ENCODE peak calls at places on chromosomes 4 and X, in nine cellular contexts. O is KG1; T is NCI-H1092; I is stimulated activated CD4-positive, alpha-beta T cell treated with anti-CD3 and anti-CD28 coated beads, Interleukin-12 subunit alpha, Interleukin-12 subunit beta, amount 100 ng/mL, for 24 hours; X is epithelial cell of proximal tubule; M is GM03348; A is neural crest cell; W is dermis blood vessel endothelial cell; V is CD4-positive, CD25-positive, alpha-beta regulatory T cell. B is an unnamed sample.

GRCh38 chr4:184313710-184314659 is 96.3 kb upstream of the ENPP6 start:
- DNase-seq in W (no peak), I (no peak), V (no peak), X (no peak), T (no peak), A (no peak), M (no peak), O (no peak), B (no peak)

GRCh38 chrX:46236411-46236810 is 308.8 kb downstream of the ZNF674 start:
- DNase-seq in T (no peak), V (no peak), W (no peak), A (no peak), O (no peak), M (no peak), I (no peak), X (no peak), B (no peak)

GRCh38 chr4:58265734-58266133 is 1155.5 kb upstream of the IGFBP7 start:
- DNase-seq in O (no peak), M (no peak), V (no peak), W (no peak), T (no peak), I (no peak), A (no peak), X (no peak), B (no peak)

GRCh38 chr4:48640225-48640624 is 139.9 kb downstream of the FRYL start:
- DNase-seq in V (no peak), A (no peak), W (no peak), T (no peak), O (no peak), X (no peak), I (no peak), M (no peak), B (no peak)

GRCh38 chrX:134526399-134526798 is 66.4 kb downstream of the HPRT1 start:
- DNase-seq in O (no peak), I (no peak), X (no peak), M (peak; percentile 20), T (no peak), A (no peak), V (no peak), W (no peak), B (no peak)

GRCh38 chr4:85050736-85051135 is 84.2 kb upstream of the WDFY3 start:
- DNase-seq in I (no peak), W (no peak), T (peak; percentile 22), A (no peak), M (no peak), V (no peak), X (no peak), O (no peak), B (no peak)

GRCh38 chrX:13607996-13608365 is 38.6 kb downstream of the EGFL6 start:
- DNase-seq in W (no peak), I (no peak), A (no peak), O (no peak), X (no peak), T (no peak), M (no peak), V (no peak), B (no peak)

GRCh38 chrX:13821740-13822139 is 4.8 kb upstream of the GPM6B start:
- DNase-seq in I (no peak), X (no peak), A (no peak), M (no peak), W (no peak), V (no peak), T (no peak), O (no peak), B (no peak)

GRCh38 chr4:15001248-15001824 is 945 bp upstream of the CPEB2 start:
- DNase-seq in W (peak; percentile 80), M (peak; percentile 82), V (no peak), A (peak; percentile 18), I (peak; percentile 25), X (peak; percentile 78), T (peak; percentile 55), O (no peak), B (no peak)

GRCh38 chr4:5989236-5990225 is 28.7 kb downstream of the C4orf50 start:
- DNase-seq in W (no peak), T (no peak), I (no peak), V (no peak), M (no peak), A (no peak), O (no peak), X (no peak), B (no peak)

GRCh38 chrX:129772796-129773431 is 6.8 kb upstream of the SASH3 start:
- DNase-seq in I (no peak), T (no peak), O (peak; percentile 75), V (no peak), A (no peak), X (no peak), W (peak; percentile 12), M (no peak), B (no peak)

GRCh38 chr4:151690164-151690856 is 70.5 kb downstream of the GATB start:
- DNase-seq in O (no peak), T (no peak), V (no peak), X (no peak), I (no peak), M (peak; percentile 73), A (no peak), W (peak; percentile 13), B (no peak)

GRCh38 chr4:6278801-6279197 is 9.1 kb downstream of the WFS1 start:
- DNase-seq in O (peak; percentile 55), M (no peak), V (no peak), A (no peak), X (no peak), T (no peak), W (peak; percentile 96), I (no peak), B (no peak)

GRCh38 chr4:7649741-7650531 is 215.2 kb upstream of the PSAPL1 start:
- DNase-seq in W (peak; percentile 57), T (no peak), I (peak; percentile 15), X (no peak), O (peak; percentile 86), V (peak; percentile 47), M (peak; percentile 93), A (no peak), B (no peak)

GRCh38 chr4:5783486-5783885 is 72.5 kb downstream of the EVC start:
- DNase-seq in I (no peak), A (no peak), W (peak; percentile 15), O (no peak), T (no peak), X (no peak), M (no peak), V (no peak), B (no peak)

GRCh38 chrX:114619874-114620273 is 36.0 kb downstream of the HTR2C start:
- DNase-seq in X (no peak), T (no peak), O (no peak), M (peak; percentile 13), A (peak; percentile 9), V (no peak), I (no peak), W (peak; percentile 6), B (no peak)

GRCh38 chr4:100422911-100423310 is 94.9 kb downstream of the EMCN start:
- DNase-seq in I (no peak), A (no peak), V (no peak), M (no peak), T (no peak), X (peak; percentile 22), W (no peak), O (no peak), B (no peak)